ENCODE peak calls at places on chromosomes 1 and 21, in six cellular contexts. K, J, Z, A, F and R are unnamed samples.

GRCh38 chr1:68011786-68012375 is 38.5 kb downstream of the DIRAS3 start:
- DNase-seq in K (no peak), A (no peak), F (no peak), Z (no peak), J (no peak), R (no peak)

GRCh38 chr1:216711712-216712111 is 11.5 kb downstream of the ESRRG start:
- DNase-seq in K (no peak), F (no peak), Z (no peak), A (no peak), J (no peak), R (no peak)

GRCh38 chr1:32180186-32181060 is 948 bp downstream of the TXLNA start:
- DNase-seq in Z (peak), J (peak), A (peak), K (no peak), F (no peak), R (no peak)

GRCh38 chr1:53271446-53272090 is 33.2 kb upstream of the MAGOH start:
- DNase-seq in Z (no peak), A (peak), F (no peak), J (no peak), K (no peak), R (no peak)

GRCh38 chr1:65896721-65897120 is 104.0 kb downstream of the PDE4B start:
- DNase-seq in A (no peak), K (no peak), J (no peak), Z (no peak), F (no peak), R (no peak)

GRCh38 chr1:181033799-181034391 is at the start of gene MR1:
- DNase-seq in J (peak), Z (peak), K (no peak), F (no peak), A (no peak), R (no peak)

GRCh38 chr1:57578099-57578498 is 154.2 kb upstream of the DAB1 start:
- DNase-seq in Z (no peak), F (no peak), A (no peak), K (no peak), J (no peak), R (no peak)

GRCh38 chr1:193753038-193753756 is 566.8 kb upstream of the B3GALT2 start:
- DNase-seq in Z (no peak), J (no peak), F (no peak), A (no peak), K (no peak), R (no peak)

GRCh38 chr1:79604490-79605198 is 598.1 kb upstream of the ADGRL4 start:
- DNase-seq in Z (no peak), F (no peak), K (no peak), A (no peak), J (no peak), R (no peak)

GRCh38 chr1:58762806-58763205 is 21.0 kb downstream of the JUN start:
- DNase-seq in F (no peak), K (no peak), J (no peak), Z (no peak), A (no peak), R (no peak)

GRCh38 chr1:193104906-193105820 is at the start of gene GLRX2:
- DNase-seq in Z (peak), J (peak), A (peak), F (peak), K (peak), R (peak)

GRCh38 chr1:41537257-41537656 is 52.8 kb upstream of the EDN2 start:
- DNase-seq in J (no peak), Z (no peak), F (no peak), K (no peak), A (peak), R (no peak)

GRCh38 chr21:22474403-22474802 is 1476.2 kb downstream of the NCAM2 start:
- DNase-seq in K (no peak), Z (no peak), F (no peak), J (no peak), A (no peak), R (no peak)

GRCh38 chr1:80363689-80364475 is 1357.4 kb upstream of the ADGRL4 start:
- DNase-seq in J (no peak), A (no peak), Z (no peak), K (no peak), F (no peak), R (no peak)

GRCh38 chr1:229080361-229080760 is 190.6 kb upstream of the RAB4A start:
- DNase-seq in A (no peak), Z (no peak), F (no peak), J (no peak), K (no peak), R (no peak)

GRCh38 chr21:36835383-36835795 is 131.1 kb downstream of the HLCS start:
- DNase-seq in J (no peak), F (no peak), A (no peak), K (no peak), Z (no peak), R (no peak)

GRCh38 chr1:226609836-226610455 is 61.4 kb downstream of the STUM start:
- DNase-seq in J (no peak), A (peak), Z (no peak), F (no peak), K (no peak), R (no peak)

GRCh38 chr1:233300326-233300725 is 4.8 kb upstream of the PCNX2 start:
- DNase-seq in Z (no peak), J (no peak), A (no peak), K (no peak), F (no peak), R (no peak)

GRCh38 chr1:183218981-183219621 is 33.0 kb downstream of the LAMC2 start:
- DNase-seq in J (peak), Z (no peak), K (no peak), A (no peak), F (no peak), R (no peak)

GRCh38 chr1:210653771-210654170 is 325.1 kb downstream of the HHAT start:
- DNase-seq in A (no peak), F (no peak), K (no peak), J (no peak), Z (no peak), R (no peak)

GRCh38 chr1:174445817-174446216 is 1.9 kb upstream of the GPR52 start:
- DNase-seq in A (no peak), F (no peak), Z (no peak), J (no peak), K (no peak), R (no peak)

GRCh38 chr1:66644331-66644730 is 107.9 kb upstream of the DYNLT5 start:
- DNase-seq in K (no peak), A (no peak), F (no peak), J (no peak), Z (no peak), R (no peak)

GRCh38 chr1:226679303-226679702 is 59.8 kb downstream of the ITPKB start:
- DNase-seq in A (no peak), F (no peak), K (no peak), J (no peak), Z (no peak), R (no peak)

GRCh38 chr1:231065510-231066241 is 25.6 kb upstream of the FAM89A start:
- DNase-seq in K (no peak), Z (no peak), A (no peak), J (no peak), F (no peak), R (no peak)

GRCh38 chr1:223429313-223429731 is 36.1 kb downstream of the CCDC185 start:
- DNase-seq in A (peak), K (no peak), J (no peak), Z (no peak), F (no peak), R (no peak)

GRCh38 chr1:95427525-95427924 is 193.5 kb downstream of the RWDD3 start:
- DNase-seq in Z (no peak), K (no peak), A (no peak), F (no peak), J (no peak), R (no peak)

GRCh38 chr1:81967957-81968356 is 167.2 kb downstream of the ADGRL2 start:
- DNase-seq in J (no peak), F (no peak), A (no peak), Z (no peak), K (no peak), R (no peak)

GRCh38 chr1:232643227-232643626 is 13.3 kb upstream of the SIPA1L2 start:
- DNase-seq in J (no peak), K (no peak), Z (peak), A (no peak), F (no peak), R (no peak)

GRCh38 chr1:22376976-22377375 is 74.7 kb upstream of the ZBTB40 start:
- DNase-seq in A (no peak), K (no peak), J (no peak), F (no peak), Z (no peak), R (no peak)

GRCh38 chr1:233473549-233474204 is 140.2 kb upstream of the KCNK1 start:
- DNase-seq in A (no peak), Z (no peak), J (no peak), K (peak), F (no peak), R (no peak)

GRCh38 chr1:192544983-192545393 is 30.6 kb upstream of the RGS1 start:
- DNase-seq in A (no peak), K (no peak), Z (no peak), F (no peak), J (no peak), R (no peak)

GRCh38 chr21:45401916-45402900 is 2.8 kb upstream of the COL18A1 start:
- DNase-seq in K (no peak), J (no peak), F (no peak), Z (no peak), A (no peak), R (no peak)

GRCh38 chr21:36773111-36773510 is 74.2 kb downstream of the SIM2 start:
- DNase-seq in Z (no peak), K (no peak), F (no peak), J (no peak), A (peak), R (no peak)

GRCh38 chr21:42406846-42407245 is 3.1 kb downstream of the UBASH3A start:
- DNase-seq in A (peak), F (no peak), J (no peak), Z (no peak), K (no peak), R (no peak)

GRCh38 chr1:12132078-12132477 is 34.7 kb upstream of the TNFRSF1B start:
- DNase-seq in J (no peak), F (no peak), A (no peak), Z (no peak), K (no peak), R (no peak)

GRCh38 chr21:39336457-39337008 is 12.4 kb downstream of the HMGN1 start:
- DNase-seq in F (no peak), Z (no peak), K (no peak), A (no peak), J (no peak), R (no peak)